ENCODE peak calls at places on chromosomes 12 and 14, in eight cellular contexts. P is T-helper 9 cell, D is GM04504, R is kidney, V is lower lobe of right lung, X is A172, G is mammary epithelial cell, T is left lung. E is an unnamed sample.
A peak's percentile ranks its signal among the peaks of the same experiment; 100 is the strongest.

GRCh38 chr12:1691123-1692007 is 495 bp downstream of the ADIPOR2 start:
- DNase-seq in P (no peak), D (peak; percentile 18), R (peak; percentile 84), V (peak; percentile 73), X (peak; percentile 10), G (peak; percentile 43), T (peak; percentile 37), E (no peak)

GRCh38 chr12:68240079-68240478 is 13.3 kb downstream of the IL22 start:
- DNase-seq in P (no peak), D (peak; percentile 78), R (no peak), V (no peak), X (peak; percentile 86), G (peak; percentile 80), T (no peak), E (no peak)

GRCh38 chr12:75245108-75245507 is 35.5 kb upstream of the KCNC2 start:
- DNase-seq in P (no peak), D (no peak), R (no peak), V (no peak), X (no peak), G (no peak), T (no peak), E (no peak)

GRCh38 chr12:63889236-63889635 is 44.7 kb downstream of the SRGAP1 start:
- DNase-seq in P (no peak), D (no peak), R (no peak), V (no peak), X (peak; percentile 11), G (peak; percentile 12), T (no peak), E (no peak)

GRCh38 chr12:122350444-122350843 is 72.0 kb downstream of the CLIP1 start:
- DNase-seq in P (no peak), D (peak; percentile 69), R (peak; percentile 79), V (no peak), X (no peak), G (no peak), T (peak; percentile 49), E (peak; percentile 92)

GRCh38 chr14:50608302-50608851 is 48.4 kb downstream of the ATL1 start:
- DNase-seq in P (no peak), D (no peak), R (no peak), V (no peak), X (no peak), G (no peak), T (no peak), E (no peak)

GRCh38 chr12:130634866-130635265 is 81.2 kb downstream of the RIMBP2 start:
- DNase-seq in P (no peak), D (no peak), R (no peak), V (no peak), X (no peak), G (no peak), T (no peak), E (no peak)

GRCh38 chr14:66596241-66596985 is 88.5 kb downstream of the GPHN start:
- DNase-seq in P (no peak), D (no peak), R (peak; percentile 43), V (peak; percentile 23), X (no peak), G (no peak), T (no peak), E (peak; percentile 66)

GRCh38 chr12:96246926-96247566 is 52.9 kb downstream of the ELK3 start:
- DNase-seq in P (no peak), D (no peak), R (no peak), V (no peak), X (no peak), G (no peak), T (no peak), E (no peak)

GRCh38 chr12:88035271-88035906 is 6.2 kb upstream of the C12orf50 start:
- DNase-seq in P (peak; percentile 78), D (peak; percentile 57), R (peak; percentile 95), V (peak; percentile 93), X (peak; percentile 62), G (peak; percentile 80), T (peak; percentile 92), E (peak; percentile 97)

GRCh38 chr12:9642606-9643270 is 26.8 kb upstream of the CLEC2D start:
- DNase-seq in P (no peak), D (no peak), R (no peak), V (no peak), X (no peak), G (no peak), T (no peak), E (no peak)

GRCh38 chr14:79256311-79256879 is 954.9 kb downstream of the DIO2 start:
- DNase-seq in P (no peak), D (no peak), R (no peak), V (no peak), X (no peak), G (no peak), T (no peak), E (no peak)

GRCh38 chr14:99760817-99761216 is 32.4 kb upstream of the EML1 start:
- DNase-seq in P (no peak), D (no peak), R (no peak), V (no peak), X (no peak), G (no peak), T (peak; percentile 4), E (peak; percentile 31)

GRCh38 chr14:74980398-74980745 is 22.3 kb upstream of the EIF2B2 start:
- DNase-seq in P (no peak), D (no peak), R (no peak), V (no peak), X (no peak), G (no peak), T (no peak), E (no peak)

GRCh38 chr14:96754845-96755184 is 42.4 kb upstream of the VRK1 start:
- DNase-seq in P (no peak), D (no peak), R (no peak), V (no peak), X (no peak), G (no peak), T (no peak), E (no peak)

GRCh38 chr14:94936411-94936892 is 166.5 kb upstream of the GSC start:
- DNase-seq in P (no peak), D (peak; percentile 36), R (peak; percentile 89), V (no peak), X (no peak), G (no peak), T (peak; percentile 43), E (peak; percentile 90)

GRCh38 chr14:55754471-55754870 is 174.5 kb downstream of the KTN1 start:
- DNase-seq in P (no peak), D (no peak), R (no peak), V (no peak), X (no peak), G (peak; percentile 17), T (no peak), E (no peak)

GRCh38 chr12:57750561-57751431 is 1.3 kb downstream of the CDK4 start:
- DNase-seq in P (no peak), D (no peak), R (peak; percentile 61), V (no peak), X (no peak), G (no peak), T (no peak), E (no peak)

GRCh38 chr14:76961631-76962302 is 66.7 kb downstream of the IRF2BPL start:
- DNase-seq in P (peak; percentile 85), D (peak; percentile 86), R (peak; percentile 96), V (peak; percentile 93), X (peak; percentile 92), G (peak; percentile 97), T (peak; percentile 94), E (peak; percentile 95)

GRCh38 chr14:21317433-21317832 is 37.5 kb downstream of the RPGRIP1 start:
- DNase-seq in P (no peak), D (no peak), R (no peak), V (no peak), X (no peak), G (no peak), T (no peak), E (no peak)

GRCh38 chr12:44285321-44285720 is 449.4 kb downstream of the TMEM117 start:
- DNase-seq in P (no peak), D (no peak), R (no peak), V (no peak), X (no peak), G (no peak), T (no peak), E (no peak)

GRCh38 chr14:65414961-65415589 is 2.5 kb downstream of the FUT8 start:
- DNase-seq in P (no peak), D (no peak), R (no peak), V (no peak), X (peak; percentile 19), G (no peak), T (no peak), E (no peak)

GRCh38 chr14:99072956-99073355 is 199.0 kb downstream of the BCL11B start:
- DNase-seq in P (no peak), D (no peak), R (no peak), V (no peak), X (no peak), G (no peak), T (no peak), E (no peak)

GRCh38 chr12:79659961-79660431 is 30.8 kb downstream of the PAWR start:
- DNase-seq in P (no peak), D (no peak), R (no peak), V (no peak), X (no peak), G (no peak), T (no peak), E (no peak)

GRCh38 chr14:99069946-99070345 is 202.1 kb downstream of the BCL11B start:
- DNase-seq in P (no peak), D (no peak), R (no peak), V (no peak), X (no peak), G (no peak), T (no peak), E (no peak)

GRCh38 chr14:69439516-69440270 is 41.2 kb downstream of the SLC39A9 start:
- DNase-seq in P (no peak), D (no peak), R (no peak), V (no peak), X (no peak), G (no peak), T (no peak), E (no peak)

GRCh38 chr12:80017261-80017870 is 82.0 kb upstream of the OTOGL start:
- DNase-seq in P (no peak), D (no peak), R (no peak), V (no peak), X (no peak), G (no peak), T (no peak), E (no peak)

GRCh38 chr12:5305861-5306545 is 125.9 kb upstream of the NTF3 start:
- DNase-seq in P (no peak), D (no peak), R (no peak), V (no peak), X (no peak), G (no peak), T (no peak), E (no peak)

GRCh38 chr12:27331299-27331926 is 1.2 kb upstream of the BMAL2 start:
- DNase-seq in P (no peak), D (peak; percentile 73), R (no peak), V (no peak), X (peak; percentile 89), G (peak; percentile 99), T (no peak), E (no peak)

GRCh38 chr14:86639146-86639545 is 1109.2 kb downstream of the FLRT2 start:
- DNase-seq in P (no peak), D (no peak), R (no peak), V (no peak), X (no peak), G (no peak), T (no peak), E (no peak)

GRCh38 chr14:20781805-20782204 is 737 bp downstream of the RNASE6 start:
- DNase-seq in P (no peak), D (no peak), R (no peak), V (no peak), X (no peak), G (no peak), T (no peak), E (no peak)

GRCh38 chr14:57933363-57933762 is 67.5 kb upstream of the SLC35F4 start:
- DNase-seq in P (no peak), D (no peak), R (no peak), V (no peak), X (no peak), G (no peak), T (no peak), E (no peak)

GRCh38 chr14:96105921-96106441 is 66.8 kb downstream of the C14orf132 start:
- DNase-seq in P (no peak), D (no peak), R (peak; percentile 49), V (no peak), X (no peak), G (peak; percentile 85), T (peak; percentile 47), E (peak; percentile 92)

GRCh38 chr14:68554231-68554630 is 238.6 kb downstream of the ZFP36L1 start:
- DNase-seq in P (no peak), D (no peak), R (no peak), V (no peak), X (no peak), G (no peak), T (no peak), E (no peak)

E was measured in posterior vena cava.